ENCODE peak calls at places on chromosomes 12 and 14, in nine cellular contexts. W is LoVo, M is mesenchymal stem cell, Z is T-helper 17 cell, U is upper lobe of right lung, Q is uterus, R is right atrium auricular region, V is sigmoid colon, O is posterior vena cava. N is an unnamed sample.

GRCh38 chr14:94474581-94475031 is 1.4 kb downstream of the SERPINA9 start:
- DNase-seq in W (peak), M (no peak), Z (no peak), U (no peak), Q (no peak), R (no peak), V (no peak), O (no peak), N (no peak)

GRCh38 chr14:100071545-100071944 is 6.3 kb downstream of the EVL start:
- DNase-seq in W (no peak), M (no peak), Z (no peak), U (no peak), Q (no peak), R (no peak), V (no peak), O (no peak), N (no peak)

GRCh38 chr12:52054231-52054837 is 3.1 kb downstream of the NR4A1 start:
- DNase-seq in W (no peak), M (peak), Z (no peak), U (no peak), Q (peak), R (no peak), V (peak), O (peak), N (peak)

GRCh38 chr12:125418902-125419564 is 353.8 kb downstream of the AACS start:
- DNase-seq in W (no peak), M (no peak), Z (no peak), U (no peak), Q (no peak), R (no peak), V (no peak), O (no peak), N (no peak)

GRCh38 chr12:131755305-131756113 is 44.6 kb downstream of the SFSWAP start:
- DNase-seq in W (peak), M (peak), Z (no peak), U (no peak), Q (no peak), R (no peak), V (no peak), O (peak), N (no peak)

GRCh38 chr14:104094709-104095425 is 9.4 kb downstream of the ASPG start:
- DNase-seq in W (peak), M (peak), Z (peak), U (peak), Q (no peak), R (no peak), V (no peak), O (peak), N (peak)

GRCh38 chr12:111598637-111599458 is at the start of gene ATXN2:
- DNase-seq in W (no peak), M (peak), Z (peak), U (peak), Q (peak), R (no peak), V (peak), O (peak), N (peak)

GRCh38 chr12:26750531-26751171 is 82.3 kb downstream of the ITPR2 start:
- DNase-seq in W (no peak), M (no peak), Z (no peak), U (no peak), Q (no peak), R (no peak), V (no peak), O (no peak), N (no peak)